ENCODE peak calls at places on chromosomes 16 and 17, in five cellular contexts. X, R, B, J and Q are unnamed samples.

GRCh38 chr16:3305109-3306068 is at the start of the genes TIGD7 and ZNF75A:
- DNase-seq in J (peak), B (peak), X (peak), R (peak), Q (no peak)

GRCh38 chr16:52491216-52491615 is 55.7 kb downstream of the TOX3 start:
- DNase-seq in R (no peak), B (no peak), X (no peak), J (no peak), Q (no peak)

GRCh38 chr17:19657182-19657581 is 8.6 kb downstream of the ALDH3A2 start:
- DNase-seq in B (no peak), R (no peak), J (no peak), X (no peak), Q (no peak)

GRCh38 chr16:84369938-84370627 is 1.7 kb downstream of the ATP2C2 start:
- DNase-seq in J (no peak), B (no peak), X (no peak), R (no peak), Q (no peak)

GRCh38 chr16:7344806-7345416 is 12.3 kb downstream of the RBFOX1 start:
- DNase-seq in B (no peak), J (no peak), X (no peak), R (no peak), Q (no peak)

GRCh38 chr16:48525201-48526057 is 84.6 kb downstream of the N4BP1 start:
- DNase-seq in B (no peak), R (no peak), J (no peak), X (no peak), Q (no peak)

GRCh38 chr17:44024271-44024663 is 9.5 kb upstream of the TMEM101 start:
- DNase-seq in B (no peak), X (no peak), R (no peak), J (no peak), Q (no peak)

GRCh38 chr16:50468749-50469078 is 79.5 kb upstream of the NKD1 start:
- DNase-seq in X (no peak), J (no peak), R (no peak), B (no peak), Q (no peak)

GRCh38 chr17:8799001-8799850 is at the start of gene MFSD6L:
- DNase-seq in X (no peak), B (no peak), J (no peak), R (no peak), Q (no peak)

GRCh38 chr17:47792457-47792856 is 29.1 kb downstream of the OSBPL7 start:
- DNase-seq in B (no peak), J (no peak), X (no peak), R (no peak), Q (no peak)

GRCh38 chr17:42180411-42180921 is 476 bp downstream of the KCNH4 start:
- DNase-seq in B (peak), J (no peak), R (no peak), X (no peak), Q (no peak)

GRCh38 chr17:55588858-55589257 is 77.6 kb upstream of the SMIM36 start:
- DNase-seq in X (no peak), J (no peak), B (no peak), R (no peak), Q (no peak)

GRCh38 chr17:40345161-40346034 is 19.1 kb downstream of the GJD3 start:
- DNase-seq in J (no peak), R (no peak), B (no peak), X (peak), Q (no peak)

GRCh38 chr17:18270851-18271170 is 10.3 kb downstream of the MIEF2 start:
- DNase-seq in R (no peak), J (no peak), X (no peak), B (no peak), Q (no peak)

GRCh38 chr17:42509916-42510315 is 26.1 kb upstream of the NAGLU start:
- DNase-seq in J (no peak), B (no peak), R (no peak), X (no peak), Q (peak)

GRCh38 chr17:60372790-60373483 is 19.0 kb downstream of the USP32 start:
- DNase-seq in B (no peak), R (no peak), J (no peak), X (no peak), Q (no peak)

GRCh38 chr16:8087597-8088279 is 502.6 kb downstream of the TMEM114 start:
- DNase-seq in B (no peak), J (no peak), R (no peak), X (no peak), Q (no peak)

GRCh38 chr16:14493791-14494190 is 136.3 kb downstream of the PARN start:
- DNase-seq in B (no peak), J (no peak), X (no peak), R (no peak), Q (no peak)

GRCh38 chr17:47400333-47400732 is 76.6 kb downstream of the EFCAB13 start:
- DNase-seq in B (no peak), X (no peak), R (no peak), J (no peak), Q (no peak)

GRCh38 chr16:4257646-4258556 is 14.9 kb downstream of the TFAP4 start:
- DNase-seq in B (no peak), J (no peak), R (no peak), X (no peak), Q (no peak)

GRCh38 chr16:75105306-75106061 is 11.1 kb downstream of the LDHD start:
- DNase-seq in R (no peak), X (no peak), B (no peak), J (no peak), Q (no peak)

GRCh38 chr17:43723697-43724359 is 34.8 kb downstream of the SOST start:
- DNase-seq in J (no peak), R (no peak), X (no peak), B (peak), Q (no peak)

GRCh38 chr17:82684207-82684903 is 14.1 kb downstream of the RAB40B start:
- DNase-seq in R (no peak), X (no peak), B (no peak), J (no peak), Q (no peak)

GRCh38 chr17:77382356-77382911 is 241.7 kb downstream of the SEC14L1 start:
- DNase-seq in J (no peak), B (no peak), R (no peak), X (peak), Q (no peak)

GRCh38 chr16:24737391-24737871 is 8.0 kb downstream of the TNRC6A start:
- DNase-seq in B (no peak), X (no peak), J (no peak), R (no peak), Q (no peak)

GRCh38 chr16:54429029-54429428 is 142.4 kb upstream of the IRX3 start:
- DNase-seq in R (no peak), J (no peak), B (no peak), X (no peak), Q (no peak)

GRCh38 chr16:65548470-65548869 is 426.6 kb upstream of the CDH11 start:
- DNase-seq in R (no peak), B (no peak), J (no peak), X (no peak), Q (no peak)